ENCODE peak calls at places on chromosomes 7 and 10, in ten cellular contexts. N is BJ, V is astrocyte of the spinal cord, C is GM23338, S is SJSA1, M is DND-41, X is upper lobe of right lung, R is astrocyte, F is ovary, H is A549. E is an unnamed sample.

GRCh38 chr10:38730076-38730475 is 635.9 kb downstream of the ZNF37A start:
- DNase-seq in X (no peak), M (no peak), N (no peak), H (no peak), V (no peak), R (no peak), F (no peak), C (no peak), S (no peak), E (no peak)

GRCh38 chr7:84913731-84914130 is 273.1 kb downstream of the SEMA3D start:
- DNase-seq in V (peak), F (no peak), M (no peak), S (no peak), N (peak), H (no peak), X (no peak), R (peak), C (no peak), E (no peak)

GRCh38 chr10:10128387-10128786 is 889.3 kb upstream of the CELF2 start:
- DNase-seq in N (no peak), S (no peak), H (no peak), V (no peak), M (no peak), X (no peak), F (no peak), C (no peak), R (peak), E (peak)

GRCh38 chr7:114364151-114364550 is 50.5 kb upstream of the FOXP2 start:
- DNase-seq in X (no peak), F (no peak), N (no peak), M (no peak), S (no peak), V (no peak), C (peak), H (no peak), R (no peak), E (no peak)

GRCh38 chr7:103867874-103868273 is 121.6 kb downstream of the RELN start:
- DNase-seq in C (no peak), S (no peak), F (no peak), N (no peak), X (no peak), R (no peak), V (no peak), M (no peak), H (no peak), E (no peak)

GRCh38 chr10:69202332-69202731 is 17.8 kb upstream of the HKDC1 start:
- DNase-seq in H (no peak), S (no peak), F (no peak), X (no peak), V (peak), N (no peak), C (no peak), M (no peak), R (no peak), E (no peak)

GRCh38 chr7:49866910-49867309 is 93.5 kb downstream of the VWC2 start:
- DNase-seq in F (no peak), V (no peak), H (no peak), M (no peak), S (no peak), C (peak), R (no peak), X (no peak), N (no peak), E (no peak)

GRCh38 chr10:86918022-86918471 is 39.4 kb downstream of the MMRN2 start:
- DNase-seq in N (no peak), C (no peak), H (no peak), R (peak), X (no peak), V (peak), F (no peak), M (no peak), S (peak), E (peak)

GRCh38 chr10:116162851-116163250 is 110.2 kb downstream of the GFRA1 start:
- DNase-seq in N (no peak), X (no peak), S (no peak), H (no peak), F (no peak), C (no peak), M (no peak), V (no peak), R (no peak), E (no peak)

GRCh38 chr7:90520484-90520883 is 51.0 kb downstream of the PTTG1IP2 start:
- DNase-seq in F (no peak), V (no peak), S (no peak), M (no peak), R (no peak), C (peak), N (no peak), H (no peak), X (no peak), E (no peak)

GRCh38 chr7:151404216-151405011 is 5.4 kb downstream of the WDR86 start:
- DNase-seq in M (peak), H (peak), X (peak), C (no peak), V (peak), R (peak), S (peak), F (peak), N (no peak), E (no peak)

GRCh38 chr10:92463582-92463981 is 110.3 kb downstream of the IDE start:
- DNase-seq in V (no peak), M (no peak), X (no peak), S (no peak), C (no peak), F (no peak), N (no peak), H (no peak), R (no peak), E (no peak)

GRCh38 chr10:129883637-129884389 is 80.3 kb downstream of the EBF3 start:
- DNase-seq in C (no peak), M (no peak), H (no peak), X (no peak), R (no peak), N (no peak), S (no peak), V (no peak), F (no peak), E (no peak)

GRCh38 chr10:34528320-34528719 is 286.8 kb downstream of the PARD3 start:
- DNase-seq in F (no peak), S (peak), M (no peak), C (peak), N (peak), H (peak), R (peak), V (peak), X (no peak), E (peak)

GRCh38 chr10:62584726-62585125 is 210.6 kb downstream of the ZNF365 start:
- DNase-seq in R (peak), X (no peak), V (peak), N (no peak), M (no peak), F (no peak), H (no peak), C (no peak), S (no peak), E (no peak)

GRCh38 chr10:13117842-13118783 is 18.1 kb downstream of the OPTN start:
- DNase-seq in X (no peak), N (no peak), F (no peak), V (no peak), C (no peak), R (no peak), S (no peak), M (no peak), H (no peak), E (no peak)

GRCh38 chr7:76302299-76303056 is at the start of gene HSPB1:
- DNase-seq in X (peak), V (peak), M (no peak), R (peak), C (peak), N (peak), S (peak), H (peak), F (peak), E (no peak)

GRCh38 chr10:31018977-31019376 is 12.7 kb downstream of the ZNF438 start:
- DNase-seq in X (no peak), H (no peak), M (no peak), F (no peak), N (no peak), C (no peak), S (no peak), V (no peak), R (no peak), E (no peak)

GRCh38 chr10:58488921-58489320 is 23.8 kb upstream of the BICC1 start:
- DNase-seq in F (no peak), X (no peak), S (no peak), M (no peak), H (no peak), R (peak), C (no peak), V (peak), N (no peak), E (no peak)

GRCh38 chr7:44787041-44787440 is 9.4 kb upstream of the PPIA start:
- DNase-seq in N (no peak), H (no peak), F (no peak), M (no peak), R (no peak), S (no peak), X (no peak), V (no peak), C (no peak), E (no peak)

GRCh38 chr10:1148855-1149620 is 92.9 kb downstream of the WDR37 start:
- DNase-seq in H (no peak), F (no peak), N (no peak), X (no peak), M (no peak), R (no peak), V (no peak), C (peak), S (no peak), E (no peak)

GRCh38 chr7:157622000-157622399 is 285.2 kb downstream of the DNAJB6 start:
- DNase-seq in C (no peak), H (no peak), N (no peak), R (no peak), M (peak), V (no peak), F (no peak), S (no peak), X (no peak), E (no peak)

GRCh38 chr10:33487014-33487776 is 152.7 kb upstream of the NRP1 start:
- DNase-seq in R (no peak), X (no peak), C (no peak), M (peak), H (no peak), N (no peak), S (peak), V (peak), F (no peak), E (no peak)

GRCh38 chr10:33859319-33860022 is 525.0 kb upstream of the NRP1 start:
- DNase-seq in F (no peak), C (no peak), S (no peak), V (no peak), M (no peak), H (no peak), X (no peak), R (no peak), N (no peak), E (no peak)

GRCh38 chr7:35736725-35737124 is 41.8 kb upstream of the HERPUD2 start:
- DNase-seq in R (peak), V (no peak), C (no peak), F (no peak), H (no peak), S (no peak), X (no peak), M (no peak), N (no peak), E (no peak)

GRCh38 chr10:132971448-132972148 is 29.2 kb upstream of the CFAP46 start:
- DNase-seq in F (no peak), H (no peak), V (no peak), N (no peak), X (peak), R (no peak), C (peak), M (no peak), S (no peak), E (no peak)

GRCh38 chr10:43202224-43202656 is 64.0 kb downstream of the CSGALNACT2 start:
- DNase-seq in S (no peak), F (peak), C (peak), V (no peak), N (no peak), M (no peak), H (no peak), R (no peak), X (peak), E (no peak)

GRCh38 chr10:4057725-4058513 is 272.9 kb upstream of the KLF6 start:
- DNase-seq in V (peak), X (no peak), M (no peak), C (no peak), H (peak), N (no peak), R (no peak), S (no peak), F (no peak), E (no peak)

GRCh38 chr7:35716038-35716803 is 21.3 kb upstream of the HERPUD2 start:
- DNase-seq in S (peak), N (no peak), M (no peak), C (no peak), X (no peak), H (no peak), V (no peak), F (no peak), R (no peak), E (no peak)

GRCh38 chr10:3107426-3107961 is 40.1 kb downstream of the PFKP start:
- DNase-seq in H (peak), V (peak), C (no peak), M (no peak), X (peak), S (peak), F (peak), R (peak), N (no peak), E (peak)

GRCh38 chr7:157255201-157255606 is 81.6 kb upstream of the DNAJB6 start:
- DNase-seq in V (no peak), R (no peak), X (no peak), N (no peak), S (no peak), H (no peak), F (no peak), C (no peak), M (no peak), E (no peak)

GRCh38 chr10:87845624-87846377 is 17.5 kb downstream of the KLLN start:
- DNase-seq in X (no peak), S (peak), F (no peak), R (peak), N (peak), C (no peak), V (peak), M (no peak), H (peak), E (peak)

DNA sequence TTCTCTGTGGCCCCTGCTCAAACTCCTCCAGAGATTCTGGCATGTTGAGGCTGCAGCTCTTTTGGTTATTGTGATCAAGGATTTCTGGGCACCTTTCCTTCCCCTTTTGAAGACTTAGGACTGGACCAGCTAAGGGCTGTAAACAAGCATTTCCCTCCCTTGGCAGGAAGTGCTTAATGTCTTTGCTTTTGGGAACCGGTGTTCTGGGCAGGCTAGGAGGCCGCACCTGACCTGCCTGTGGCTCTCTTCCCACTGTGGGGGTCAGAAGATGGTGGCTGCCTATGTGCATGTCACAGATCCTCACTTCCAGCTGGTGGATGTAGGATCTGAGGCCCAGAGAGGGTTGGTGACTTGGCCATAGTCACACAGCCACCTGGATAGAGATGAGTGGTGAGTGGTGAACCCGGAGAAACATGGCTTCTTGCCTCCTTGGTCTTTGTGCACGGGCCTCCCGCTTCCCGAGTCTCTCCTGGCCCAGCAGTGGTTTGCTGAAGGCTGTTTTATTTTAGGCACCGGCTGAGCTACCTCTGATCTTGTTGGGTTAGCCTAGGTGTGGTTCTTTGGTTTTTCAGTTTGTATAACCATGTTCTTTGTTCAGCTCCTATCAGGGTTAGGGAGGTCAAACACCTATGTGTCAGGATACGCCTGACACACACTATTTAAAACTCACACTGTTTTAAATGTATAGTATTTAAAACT is 82.0 kb downstream of the GRK5 start:
- DNase-seq in N (no peak), X (no peak), V (no peak), C (no peak), F (peak), S (no peak), M (no peak), H (no peak), R (no peak), E (no peak)
- H3K4me3 ChIP-seq in N (no peak), X (no peak), V (no peak), C (no peak), F (no peak), S (no peak), M (no peak), H (no peak), R (no peak), E (no peak)

DNA sequence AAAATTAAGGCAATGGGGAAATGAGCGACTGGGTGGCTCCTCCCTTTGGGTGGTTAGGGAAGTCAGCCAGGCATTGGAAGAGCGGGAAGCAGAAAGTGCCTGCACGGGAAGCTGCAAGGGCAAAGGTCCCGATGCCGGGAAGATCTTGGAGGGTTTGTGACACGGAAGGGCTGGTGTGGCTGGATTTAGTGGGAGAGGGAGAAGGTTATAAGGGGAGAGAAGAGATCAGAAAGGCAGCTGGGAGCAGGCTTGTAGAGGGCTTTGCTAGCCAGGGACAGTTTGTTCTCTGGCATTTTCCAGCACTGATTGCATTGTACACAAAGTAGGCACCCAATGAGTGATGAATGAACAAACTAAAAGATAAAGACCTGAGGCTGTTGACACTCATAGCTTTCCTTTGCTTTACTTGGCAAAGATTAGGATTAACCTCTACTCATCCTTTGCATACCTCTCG is 67.7 kb downstream of the NAMPT start:
- DNase-seq in C (peak), N (no peak), S (peak), V (peak), X (peak), M (no peak), H (peak), F (peak), R (peak), E (no peak)
- H3K4me3 ChIP-seq in C (no peak), N (no peak), S (no peak), V (no peak), X (no peak), M (no peak), H (peak), F (no peak), R (peak), E (peak)

GRCh38 chr7:93594250-93594649 is 19.7 kb upstream of the CALCR start:
- DNase-seq in N (no peak), X (no peak), H (no peak), M (no peak), C (no peak), V (no peak), S (no peak), R (no peak), F (no peak), E (no peak)

DNA sequence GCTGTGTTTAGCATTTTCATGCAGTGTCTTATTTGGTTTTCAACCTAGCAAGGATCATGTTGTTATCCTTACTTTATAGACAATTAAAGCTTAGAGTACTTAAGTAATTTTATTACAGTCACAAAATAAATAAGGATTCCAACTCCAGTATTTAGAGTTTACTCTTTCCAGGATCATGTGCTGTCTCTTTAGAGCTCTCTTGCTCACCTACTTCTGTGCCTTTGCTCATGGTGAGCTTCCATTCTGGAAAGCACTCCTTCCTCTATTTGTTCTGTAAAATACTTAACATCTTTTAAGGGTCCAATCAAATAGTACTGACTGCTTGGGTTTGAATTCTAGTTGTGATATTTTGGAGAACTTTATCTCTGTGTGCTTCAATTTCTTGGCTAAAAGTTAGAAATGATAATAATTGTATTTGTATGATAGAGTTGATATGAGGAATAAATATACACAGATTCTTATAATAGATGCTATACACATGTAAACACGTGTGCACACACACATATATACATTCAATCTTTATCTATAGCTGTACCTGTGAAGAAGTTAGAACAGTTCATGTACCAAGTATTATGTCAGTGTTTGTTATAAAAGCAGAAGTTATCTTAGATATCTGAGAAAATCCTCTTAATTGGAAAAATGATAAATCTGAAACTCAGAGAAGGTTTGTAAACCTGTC is 18.2 kb upstream of the CALCR start:
- DNase-seq in F (no peak), C (no peak), X (no peak), M (no peak), V (no peak), R (no peak), H (no peak), S (no peak), N (no peak), E (no peak)
- H3K4me3 ChIP-seq in F (no peak), C (peak), X (no peak), M (no peak), V (no peak), R (no peak), H (no peak), S (no peak), N (no peak), E (no peak)

GRCh38 chr7:128406986-128407589 is 2.7 kb downstream of the IMPDH1 start:
- DNase-seq in F (no peak), R (no peak), C (no peak), H (no peak), V (no peak), X (no peak), M (no peak), N (no peak), S (no peak), E (no peak)
- H3K4me3 ChIP-seq in F (no peak), R (no peak), C (no peak), H (no peak), V (no peak), X (no peak), M (no peak), N (no peak), S (no peak), E (no peak)

E was measured in retinal pigment epithelial cell.